ENCODE peak calls at places on chromosomes 1 and 21, in eight cellular contexts. One of them, this sample, is unnamed.

GRCh38 chr1:27967106-27967883 is 7.5 kb downstream of the XKR8 start:
- DNase-seq in adrenal gland: peak
- DNase-seq in esophagus muscularis mucosa: no peak
- DNase-seq in sigmoid colon: no peak
- DNase-seq in tibial nerve: no peak
- DNase-seq in A549: no peak
- DNase-seq in suprapubic skin: no peak
- DNase-seq in body of pancreas: no peak
- DNase-seq in this sample: no peak

GRCh38 chr1:117166076-117166475 is 44.5 kb upstream of the TRIM45 start:
- DNase-seq in body of pancreas: no peak
- DNase-seq in esophagus muscularis mucosa: no peak
- DNase-seq in sigmoid colon: no peak
- DNase-seq in adrenal gland: no peak
- DNase-seq in A549: peak
- DNase-seq in tibial nerve: no peak
- DNase-seq in suprapubic skin: no peak
- DNase-seq in this sample: no peak

GRCh38 chr1:30682396-30683275 is 40.7 kb downstream of the MATN1 start:
- DNase-seq in adrenal gland: no peak
- DNase-seq in suprapubic skin: no peak
- DNase-seq in esophagus muscularis mucosa: no peak
- DNase-seq in body of pancreas: peak
- DNase-seq in tibial nerve: no peak
- DNase-seq in A549: no peak
- DNase-seq in sigmoid colon: peak
- DNase-seq in this sample: no peak

GRCh38 chr1:42306977-42307376 is 28.1 kb downstream of the FOXJ3 start:
- DNase-seq in tibial nerve: no peak
- DNase-seq in esophagus muscularis mucosa: no peak
- DNase-seq in body of pancreas: no peak
- DNase-seq in A549: no peak
- DNase-seq in sigmoid colon: no peak
- DNase-seq in suprapubic skin: no peak
- DNase-seq in adrenal gland: no peak
- DNase-seq in this sample: no peak

GRCh38 chr21:29939859-29940245 is at the start of gene GRIK1:
- DNase-seq in tibial nerve: no peak
- DNase-seq in suprapubic skin: no peak
- DNase-seq in esophagus muscularis mucosa: no peak
- DNase-seq in body of pancreas: peak
- DNase-seq in A549: no peak
- DNase-seq in adrenal gland: peak
- DNase-seq in sigmoid colon: no peak
- DNase-seq in this sample: no peak

GRCh38 chr1:26754086-26754874 is 33.5 kb upstream of the PIGV start:
- DNase-seq in suprapubic skin: no peak
- DNase-seq in adrenal gland: no peak
- DNase-seq in body of pancreas: no peak
- DNase-seq in esophagus muscularis mucosa: no peak
- DNase-seq in tibial nerve: no peak
- DNase-seq in A549: no peak
- DNase-seq in sigmoid colon: no peak
- DNase-seq in this sample: no peak

GRCh38 chr1:10449731-10450130 is at the start of gene CORT:
- DNase-seq in esophagus muscularis mucosa: no peak
- DNase-seq in body of pancreas: no peak
- DNase-seq in A549: no peak
- DNase-seq in suprapubic skin: no peak
- DNase-seq in adrenal gland: no peak
- DNase-seq in sigmoid colon: no peak
- DNase-seq in tibial nerve: no peak
- DNase-seq in this sample: no peak

GRCh38 chr1:27658951-27659496 is 13.0 kb downstream of the IFI6 start:
- DNase-seq in esophagus muscularis mucosa: no peak
- DNase-seq in tibial nerve: no peak
- DNase-seq in body of pancreas: peak
- DNase-seq in sigmoid colon: peak
- DNase-seq in suprapubic skin: no peak
- DNase-seq in adrenal gland: peak
- DNase-seq in A549: no peak
- DNase-seq in this sample: no peak

DNA sequence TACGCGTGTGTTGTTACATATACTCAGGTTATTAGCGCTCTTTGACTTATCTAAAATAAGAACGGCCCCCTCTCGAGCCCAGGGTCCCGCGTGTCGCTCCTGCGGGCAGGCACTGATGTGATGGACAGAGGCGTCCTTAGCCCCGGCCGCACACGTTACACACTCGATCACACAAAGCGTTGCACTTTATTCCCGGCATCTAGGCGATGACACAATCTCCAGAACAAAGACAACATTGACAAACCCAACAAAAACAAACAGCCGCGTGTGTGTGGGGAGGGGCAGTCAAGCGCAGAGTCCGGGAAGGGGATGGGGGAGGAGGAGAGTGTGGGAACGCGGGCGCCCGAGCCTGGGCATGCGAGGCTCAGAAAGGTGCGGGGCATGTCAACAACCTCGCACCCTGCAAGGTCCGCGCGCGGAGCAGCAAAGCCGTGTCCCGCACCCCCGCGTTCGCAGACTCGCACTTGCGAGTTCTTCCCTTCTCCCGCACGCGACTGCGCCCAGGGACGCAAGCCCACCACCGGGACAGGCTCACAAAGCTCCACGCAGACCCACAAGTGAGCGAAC is 488 bp upstream of the EFNA1 start:
- DNase-seq in suprapubic skin: peak
- DNase-seq in adrenal gland: no peak
- DNase-seq in esophagus muscularis mucosa: peak
- DNase-seq in tibial nerve: peak
- DNase-seq in sigmoid colon: peak
- DNase-seq in body of pancreas: peak
- DNase-seq in A549: peak
- DNase-seq in this sample: peak
- TF ChIP-seq POLR2A in suprapubic skin: peak
- TF ChIP-seq POLR2A in adrenal gland: no peak
- TF ChIP-seq POLR2A in esophagus muscularis mucosa: no peak
- TF ChIP-seq POLR2A in tibial nerve: peak
- TF ChIP-seq POLR2A in sigmoid colon: peak
- TF ChIP-seq POLR2A in body of pancreas: peak
- TF ChIP-seq POLR2A in A549: no peak
- TF ChIP-seq POLR2A in this sample: no peak

DNA sequence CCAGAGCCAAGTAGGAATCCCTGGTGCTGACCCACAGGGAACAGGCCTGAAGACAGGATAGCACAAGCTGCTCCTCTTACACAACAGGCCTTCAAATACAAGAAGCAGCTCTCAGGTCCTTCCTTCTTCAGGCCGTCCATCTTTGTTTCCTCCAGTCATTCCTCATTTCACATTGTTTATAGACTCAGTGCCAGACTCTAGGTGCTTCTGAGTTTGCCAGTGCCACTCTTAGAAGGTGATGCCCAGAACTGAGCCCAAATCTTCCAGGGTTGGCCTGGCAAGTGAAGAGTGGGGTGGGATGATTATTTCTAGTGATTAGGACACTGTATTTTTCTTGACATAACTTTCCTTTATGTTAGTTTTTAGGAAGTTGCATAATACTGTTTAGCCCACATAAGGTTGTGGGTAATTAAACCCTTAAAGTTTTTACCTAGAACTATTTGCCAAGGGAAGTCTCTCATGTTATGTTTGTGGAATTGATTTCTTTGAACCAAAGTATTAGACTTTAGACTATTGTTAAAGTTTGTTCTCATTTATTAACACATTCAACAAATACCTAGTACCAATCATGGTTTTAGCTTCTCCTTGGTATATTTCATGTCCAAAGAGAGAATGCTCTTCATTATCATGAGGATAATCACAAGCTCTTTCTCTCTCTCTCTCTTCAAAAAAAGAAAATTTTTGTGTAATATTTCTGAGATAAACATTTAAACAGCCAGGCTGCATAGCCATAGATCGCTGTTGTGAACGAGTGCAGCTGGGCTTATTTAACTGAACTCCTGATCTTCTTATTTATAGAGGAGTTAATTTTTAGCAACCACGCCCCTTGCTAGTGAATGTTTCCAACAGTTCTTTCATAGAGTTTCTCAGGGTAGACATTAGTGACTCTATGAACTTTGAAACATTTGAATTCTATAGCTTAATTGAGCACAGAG is 47.7 kb downstream of the PGM1 start:
- DNase-seq in A549: no peak
- DNase-seq in esophagus muscularis mucosa: no peak
- DNase-seq in tibial nerve: no peak
- DNase-seq in adrenal gland: no peak
- DNase-seq in sigmoid colon: no peak
- DNase-seq in body of pancreas: peak
- DNase-seq in suprapubic skin: no peak
- DNase-seq in this sample: no peak
- TF ChIP-seq POLR2A in A549: no peak
- TF ChIP-seq POLR2A in esophagus muscularis mucosa: no peak
- TF ChIP-seq POLR2A in tibial nerve: no peak
- TF ChIP-seq POLR2A in adrenal gland: no peak
- TF ChIP-seq POLR2A in sigmoid colon: no peak
- TF ChIP-seq POLR2A in body of pancreas: peak
- TF ChIP-seq POLR2A in suprapubic skin: no peak
- TF ChIP-seq POLR2A in this sample: no peak

GRCh38 chr1:39391741-39392679 is 99.4 kb upstream of the BMP8A start:
- DNase-seq in A549: peak
- DNase-seq in sigmoid colon: no peak
- DNase-seq in adrenal gland: peak
- DNase-seq in suprapubic skin: no peak
- DNase-seq in esophagus muscularis mucosa: no peak
- DNase-seq in body of pancreas: peak
- DNase-seq in tibial nerve: no peak
- DNase-seq in this sample: peak
- TF ChIP-seq POLR2A in A549: no peak
- TF ChIP-seq POLR2A in sigmoid colon: no peak
- TF ChIP-seq POLR2A in adrenal gland: no peak
- TF ChIP-seq POLR2A in suprapubic skin: no peak
- TF ChIP-seq POLR2A in esophagus muscularis mucosa: no peak
- TF ChIP-seq POLR2A in body of pancreas: peak
- TF ChIP-seq POLR2A in tibial nerve: no peak
- TF ChIP-seq POLR2A in this sample: no peak

GRCh38 chr1:219926363-219926998 is 1.9 kb downstream of the SLC30A10 start:
- DNase-seq in tibial nerve: no peak
- DNase-seq in body of pancreas: no peak
- DNase-seq in suprapubic skin: no peak
- DNase-seq in esophagus muscularis mucosa: peak
- DNase-seq in sigmoid colon: no peak
- DNase-seq in A549: no peak
- DNase-seq in adrenal gland: no peak
- DNase-seq in this sample: no peak

GRCh38 chr1:219928791-219929118 is 398 bp upstream of the SLC30A10 start:
- DNase-seq in esophagus muscularis mucosa: peak
- DNase-seq in suprapubic skin: no peak
- DNase-seq in A549: no peak
- DNase-seq in tibial nerve: no peak
- DNase-seq in adrenal gland: no peak
- DNase-seq in body of pancreas: no peak
- DNase-seq in sigmoid colon: no peak
- DNase-seq in this sample: no peak

GRCh38 chr1:219931033-219931432 is 2.7 kb upstream of the SLC30A10 start:
- DNase-seq in body of pancreas: no peak
- DNase-seq in suprapubic skin: no peak
- DNase-seq in adrenal gland: no peak
- DNase-seq in tibial nerve: no peak
- DNase-seq in sigmoid colon: no peak
- DNase-seq in esophagus muscularis mucosa: no peak
- DNase-seq in A549: no peak
- DNase-seq in this sample: no peak

GRCh38 chr1:219927298-219927955 is 930 bp downstream of the SLC30A10 start:
- DNase-seq in body of pancreas: no peak
- DNase-seq in esophagus muscularis mucosa: peak
- DNase-seq in A549: no peak
- DNase-seq in sigmoid colon: no peak
- DNase-seq in tibial nerve: no peak
- DNase-seq in suprapubic skin: no peak
- DNase-seq in adrenal gland: no peak
- DNase-seq in this sample: no peak

DNA sequence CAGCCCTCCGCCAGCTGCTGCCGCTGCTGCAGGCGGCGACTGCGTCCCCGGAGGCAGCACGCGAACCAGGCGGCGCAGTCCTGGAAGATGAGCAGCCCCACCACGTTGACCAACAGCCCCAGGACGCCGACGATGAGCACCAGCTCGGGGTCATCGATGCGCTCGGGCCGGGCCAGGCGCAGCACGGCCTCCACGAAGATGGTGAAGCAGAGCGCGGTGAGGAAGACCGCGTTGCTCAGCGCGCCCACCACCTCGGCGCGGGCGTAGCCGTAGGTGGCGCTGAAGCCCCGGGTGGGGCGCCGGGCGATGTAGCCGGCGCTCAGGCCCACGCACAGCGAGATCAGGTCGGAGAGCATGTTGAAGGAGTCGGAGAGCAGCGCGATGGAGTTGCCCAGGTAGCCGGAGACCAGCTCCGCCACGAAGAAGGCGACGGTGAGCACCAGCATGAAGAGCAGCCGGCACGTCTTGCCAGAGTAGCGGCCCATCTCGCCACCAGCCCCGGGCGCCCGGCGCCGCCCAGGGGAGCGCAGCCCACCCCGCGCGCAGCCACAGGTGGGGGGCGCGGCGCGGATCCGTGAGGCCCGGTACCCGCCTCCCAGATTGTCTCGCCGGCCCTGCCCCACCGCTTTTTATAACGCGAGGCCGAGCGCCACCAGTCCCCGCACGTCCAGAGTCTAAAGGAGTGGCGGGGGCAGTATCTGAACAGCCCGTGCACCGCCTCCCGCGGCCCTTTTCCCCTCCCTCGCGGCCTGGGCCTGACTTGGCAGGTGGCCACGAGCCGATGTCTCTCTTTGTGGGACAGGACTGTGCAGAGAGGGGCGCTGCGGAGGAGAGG is at the start of gene SLC30A10:
- DNase-seq in suprapubic skin: no peak
- DNase-seq in adrenal gland: no peak
- DNase-seq in esophagus muscularis mucosa: peak
- DNase-seq in body of pancreas: peak
- DNase-seq in A549: peak
- DNase-seq in tibial nerve: no peak
- DNase-seq in sigmoid colon: no peak
- DNase-seq in this sample: peak
- TF ChIP-seq POLR2A in suprapubic skin: no peak
- TF ChIP-seq POLR2A in adrenal gland: no peak
- TF ChIP-seq POLR2A in esophagus muscularis mucosa: no peak
- TF ChIP-seq POLR2A in body of pancreas: no peak
- TF ChIP-seq POLR2A in A549: no peak
- TF ChIP-seq POLR2A in tibial nerve: no peak
- TF ChIP-seq POLR2A in sigmoid colon: no peak
- TF ChIP-seq POLR2A in this sample: no peak